ENCODE peak calls at places on chromosomes 2 and 18, in seven cellular contexts. One of them, this sample, is unnamed.

GRCh38 chr2:214575030-214575949 is 164.4 kb downstream of the VWC2L start:
- DNase-seq in upper lobe of right lung: no peak
- DNase-seq in IMR-90: no peak
- DNase-seq in upper lobe of left lung: no peak
- DNase-seq in A549: no peak
- DNase-seq in SK-N-SH: no peak
- DNase-seq in sigmoid colon: no peak
- DNase-seq in this sample: no peak

GRCh38 chr2:46239175-46239846 is 57.9 kb upstream of the EPAS1 start:
- DNase-seq in upper lobe of right lung: peak
- DNase-seq in IMR-90: no peak
- DNase-seq in upper lobe of left lung: peak
- DNase-seq in A549: no peak
- DNase-seq in SK-N-SH: no peak
- DNase-seq in sigmoid colon: no peak
- DNase-seq in this sample: no peak

GRCh38 chr2:226995625-226996041 is 159.8 kb downstream of the RHBDD1 start:
- DNase-seq in upper lobe of right lung: no peak
- DNase-seq in IMR-90: peak
- DNase-seq in upper lobe of left lung: no peak
- DNase-seq in A549: peak
- DNase-seq in SK-N-SH: no peak
- DNase-seq in sigmoid colon: no peak
- DNase-seq in this sample: peak

GRCh38 chr2:170514140-170514539 is 201.0 kb upstream of the SP5 start:
- DNase-seq in upper lobe of right lung: no peak
- DNase-seq in IMR-90: no peak
- DNase-seq in upper lobe of left lung: no peak
- DNase-seq in A549: no peak
- DNase-seq in SK-N-SH: no peak
- DNase-seq in sigmoid colon: peak
- DNase-seq in this sample: no peak

GRCh38 chr2:135849087-135849486 is 12.1 kb upstream of the LCT start:
- DNase-seq in upper lobe of right lung: no peak
- DNase-seq in IMR-90: no peak
- DNase-seq in upper lobe of left lung: no peak
- DNase-seq in A549: no peak
- DNase-seq in SK-N-SH: no peak
- DNase-seq in sigmoid colon: no peak
- DNase-seq in this sample: no peak

GRCh38 chr2:54047076-54047475 is 68.3 kb upstream of the ACYP2 start:
- DNase-seq in upper lobe of right lung: no peak
- DNase-seq in IMR-90: no peak
- DNase-seq in upper lobe of left lung: no peak
- DNase-seq in A549: no peak
- DNase-seq in SK-N-SH: no peak
- DNase-seq in sigmoid colon: no peak
- DNase-seq in this sample: no peak

GRCh38 chr2:227414846-227415245 is 27.1 kb upstream of the SCYGR1 start:
- DNase-seq in upper lobe of right lung: no peak
- DNase-seq in IMR-90: peak
- DNase-seq in upper lobe of left lung: no peak
- DNase-seq in A549: peak
- DNase-seq in SK-N-SH: no peak
- DNase-seq in sigmoid colon: no peak
- DNase-seq in this sample: peak

GRCh38 chr18:23812566-23813440 is 123.5 kb downstream of the LAMA3 start:
- DNase-seq in upper lobe of right lung: no peak
- DNase-seq in IMR-90: peak
- DNase-seq in upper lobe of left lung: no peak
- DNase-seq in A549: peak
- DNase-seq in SK-N-SH: peak
- DNase-seq in sigmoid colon: no peak
- DNase-seq in this sample: peak

GRCh38 chr2:232479341-232480200 is 8.1 kb downstream of the ECEL1 start:
- DNase-seq in upper lobe of right lung: peak
- DNase-seq in IMR-90: no peak
- DNase-seq in upper lobe of left lung: no peak
- DNase-seq in A549: no peak
- DNase-seq in SK-N-SH: no peak
- DNase-seq in sigmoid colon: peak
- DNase-seq in this sample: no peak

GRCh38 chr2:75221872-75222271 is 22.6 kb upstream of the TACR1 start:
- DNase-seq in upper lobe of right lung: no peak
- DNase-seq in IMR-90: peak
- DNase-seq in upper lobe of left lung: no peak
- DNase-seq in A549: no peak
- DNase-seq in SK-N-SH: no peak
- DNase-seq in sigmoid colon: no peak
- DNase-seq in this sample: peak

GRCh38 chr2:97662895-97663625 is 784 bp downstream of the ACTR1B start:
- DNase-seq in upper lobe of right lung: peak
- DNase-seq in IMR-90: peak
- DNase-seq in upper lobe of left lung: peak
- DNase-seq in A549: peak
- DNase-seq in SK-N-SH: peak
- DNase-seq in sigmoid colon: peak
- DNase-seq in this sample: peak

GRCh38 chr2:148876190-148876588 is 1.2 kb downstream of the KIF5C start:
- DNase-seq in upper lobe of right lung: no peak
- DNase-seq in IMR-90: no peak
- DNase-seq in upper lobe of left lung: no peak
- DNase-seq in A549: no peak
- DNase-seq in SK-N-SH: peak
- DNase-seq in sigmoid colon: no peak
- DNase-seq in this sample: no peak
- H3K4me3 ChIP-seq in upper lobe of right lung: peak
- H3K4me3 ChIP-seq in IMR-90: no peak
- H3K4me3 ChIP-seq in upper lobe of left lung: peak
- H3K4me3 ChIP-seq in A549: peak
- H3K4me3 ChIP-seq in SK-N-SH: peak
- H3K4me3 ChIP-seq in sigmoid colon: peak
- H3K4me3 ChIP-seq in this sample: no peak

DNA sequence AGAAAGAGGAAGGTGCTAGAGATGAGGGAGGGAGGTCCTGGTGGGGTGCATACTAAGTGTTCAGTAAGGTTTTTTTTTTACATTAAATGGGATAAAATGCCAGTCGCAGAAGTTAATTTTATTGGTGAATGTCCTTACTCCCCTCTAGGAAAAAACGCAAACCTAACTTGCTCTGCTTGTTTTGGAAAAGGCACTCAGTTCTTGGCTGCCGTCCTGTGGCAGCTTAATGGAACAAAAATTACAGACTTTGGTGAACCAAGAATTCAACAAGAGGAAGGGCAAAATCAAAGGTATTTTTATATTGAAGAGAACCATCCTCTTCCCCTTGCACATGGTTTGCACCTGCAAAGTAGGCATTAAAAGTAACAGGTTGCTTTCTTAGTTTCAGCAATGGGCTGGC is 12.7 kb upstream of the IL18R1 start:
- DNase-seq in upper lobe of right lung: no peak
- DNase-seq in IMR-90: no peak
- DNase-seq in upper lobe of left lung: no peak
- DNase-seq in A549: no peak
- DNase-seq in SK-N-SH: no peak
- DNase-seq in sigmoid colon: no peak
- DNase-seq in this sample: peak
- TF ChIP-seq CTCF in upper lobe of right lung: peak
- TF ChIP-seq CTCF in IMR-90: no peak
- TF ChIP-seq CTCF in upper lobe of left lung: no peak
- TF ChIP-seq CTCF in A549: no peak
- TF ChIP-seq CTCF in SK-N-SH: no peak
- TF ChIP-seq CTCF in sigmoid colon: no peak
- TF ChIP-seq CTCF in this sample: peak

GRCh38 chr18:76307293-76307690 is 187.8 kb downstream of the ZNF516 start:
- DNase-seq in upper lobe of right lung: no peak
- DNase-seq in IMR-90: no peak
- DNase-seq in upper lobe of left lung: no peak
- DNase-seq in A549: no peak
- DNase-seq in SK-N-SH: no peak
- DNase-seq in sigmoid colon: no peak
- DNase-seq in this sample: no peak
- H3K4me3 ChIP-seq in upper lobe of right lung: no peak
- H3K4me3 ChIP-seq in IMR-90: no peak
- H3K4me3 ChIP-seq in upper lobe of left lung: no peak
- H3K4me3 ChIP-seq in A549: no peak
- H3K4me3 ChIP-seq in SK-N-SH: no peak
- H3K4me3 ChIP-seq in sigmoid colon: no peak
- H3K4me3 ChIP-seq in this sample: no peak

GRCh38 chr2:11543337-11544216 is 9.7 kb downstream of the GREB1 start:
- DNase-seq in upper lobe of right lung: no peak
- DNase-seq in IMR-90: no peak
- DNase-seq in upper lobe of left lung: no peak
- DNase-seq in A549: no peak
- DNase-seq in SK-N-SH: no peak
- DNase-seq in sigmoid colon: no peak
- DNase-seq in this sample: no peak
- TF ChIP-seq CTCF in upper lobe of right lung: no peak
- TF ChIP-seq CTCF in IMR-90: no peak
- TF ChIP-seq CTCF in upper lobe of left lung: no peak
- TF ChIP-seq CTCF in A549: no peak
- TF ChIP-seq CTCF in SK-N-SH: peak
- TF ChIP-seq CTCF in sigmoid colon: no peak
- TF ChIP-seq CTCF in this sample: no peak

GRCh38 chr2:14676371-14676770 is 43.9 kb downstream of the LRATD1 start:
- DNase-seq in upper lobe of right lung: no peak
- DNase-seq in IMR-90: no peak
- DNase-seq in upper lobe of left lung: no peak
- DNase-seq in A549: no peak
- DNase-seq in SK-N-SH: no peak
- DNase-seq in sigmoid colon: no peak
- DNase-seq in this sample: no peak
- H3K4me3 ChIP-seq in upper lobe of right lung: no peak
- H3K4me3 ChIP-seq in IMR-90: no peak
- H3K4me3 ChIP-seq in upper lobe of left lung: no peak
- H3K4me3 ChIP-seq in A549: no peak
- H3K4me3 ChIP-seq in SK-N-SH: no peak
- H3K4me3 ChIP-seq in sigmoid colon: no peak
- H3K4me3 ChIP-seq in this sample: no peak

GRCh38 chr18:58496231-58496630 is 132.7 kb downstream of the ALPK2 start:
- DNase-seq in upper lobe of right lung: peak
- DNase-seq in IMR-90: no peak
- DNase-seq in upper lobe of left lung: no peak
- DNase-seq in A549: no peak
- DNase-seq in SK-N-SH: no peak
- DNase-seq in sigmoid colon: no peak
- DNase-seq in this sample: peak

GRCh38 chr18:58495634-58496033 is 133.3 kb downstream of the ALPK2 start:
- DNase-seq in upper lobe of right lung: peak
- DNase-seq in IMR-90: no peak
- DNase-seq in upper lobe of left lung: no peak
- DNase-seq in A549: no peak
- DNase-seq in SK-N-SH: no peak
- DNase-seq in sigmoid colon: no peak
- DNase-seq in this sample: no peak

GRCh38 chr18:58497845-58498244 is 131.0 kb downstream of the ALPK2 start:
- DNase-seq in upper lobe of right lung: no peak
- DNase-seq in IMR-90: peak
- DNase-seq in upper lobe of left lung: no peak
- DNase-seq in A549: no peak
- DNase-seq in SK-N-SH: no peak
- DNase-seq in sigmoid colon: no peak
- DNase-seq in this sample: peak

GRCh38 chr18:58495202-58495601 is 133.7 kb downstream of the ALPK2 start:
- DNase-seq in upper lobe of right lung: peak
- DNase-seq in IMR-90: peak
- DNase-seq in upper lobe of left lung: no peak
- DNase-seq in A549: no peak
- DNase-seq in SK-N-SH: no peak
- DNase-seq in sigmoid colon: no peak
- DNase-seq in this sample: no peak

DNA sequence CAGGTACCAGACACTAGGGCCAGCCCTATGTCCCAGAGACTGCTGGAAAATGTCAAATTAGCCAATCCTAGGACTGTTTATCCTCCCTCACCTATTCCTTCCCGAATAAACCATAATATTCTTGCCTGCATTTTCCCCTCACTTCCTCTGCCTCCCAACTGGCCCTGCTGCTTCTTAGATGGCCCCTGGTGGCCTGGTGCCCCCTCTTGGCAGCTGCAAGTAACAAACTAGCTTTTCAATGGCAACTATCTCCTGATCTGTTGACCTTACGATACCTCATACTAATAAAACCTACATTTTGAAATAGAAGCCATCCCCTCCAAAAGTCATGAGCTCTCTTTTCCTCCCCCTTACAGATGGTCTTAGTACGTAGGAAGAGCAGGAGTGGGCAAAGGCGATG is 132.0 kb downstream of the ALPK2 start:
- DNase-seq in upper lobe of right lung: peak
- DNase-seq in IMR-90: no peak
- DNase-seq in upper lobe of left lung: no peak
- DNase-seq in A549: peak
- DNase-seq in SK-N-SH: no peak
- DNase-seq in sigmoid colon: no peak
- DNase-seq in this sample: peak
- TF ChIP-seq CTCF in upper lobe of right lung: peak
- TF ChIP-seq CTCF in IMR-90: no peak
- TF ChIP-seq CTCF in upper lobe of left lung: no peak
- TF ChIP-seq CTCF in A549: no peak
- TF ChIP-seq CTCF in SK-N-SH: peak
- TF ChIP-seq CTCF in sigmoid colon: no peak
- TF ChIP-seq CTCF in this sample: peak

GRCh38 chr18:57789105-57789504 is 14.0 kb downstream of the ATP8B1 start:
- DNase-seq in upper lobe of right lung: no peak
- DNase-seq in IMR-90: peak
- DNase-seq in upper lobe of left lung: no peak
- DNase-seq in A549: no peak
- DNase-seq in SK-N-SH: no peak
- DNase-seq in sigmoid colon: no peak
- DNase-seq in this sample: peak
- H3K4me3 ChIP-seq in upper lobe of right lung: no peak
- H3K4me3 ChIP-seq in IMR-90: peak
- H3K4me3 ChIP-seq in upper lobe of left lung: no peak
- H3K4me3 ChIP-seq in A549: no peak
- H3K4me3 ChIP-seq in SK-N-SH: peak
- H3K4me3 ChIP-seq in sigmoid colon: no peak
- H3K4me3 ChIP-seq in this sample: peak